ENCODE peak calls at places on chromosomes 11 and 22, in ten cellular contexts. N is spleen; D is CD8-positive, alpha-beta memory T cell; G is CD4-positive, CD25-positive, alpha-beta regulatory T cell; R is HCT116; C is upper lobe of right lung; A is gastrocnemius medialis; B is fibroblast of lung; E is heart right ventricle; S is suprapubic skin. U is an unnamed sample.

GRCh38 chr22:33666249-33666648 is 254.0 kb downstream of the LARGE1 start:
- DNase-seq in R (no peak), B (no peak), G (no peak), E (no peak), A (no peak), N (no peak), S (no peak), C (no peak), D (no peak), U (no peak)

GRCh38 chr11:73383249-73384126 is 7.3 kb downstream of the RELT start:
- DNase-seq in D (no peak), A (no peak), G (no peak), R (no peak), E (no peak), B (peak), N (no peak), S (no peak), C (no peak), U (no peak)

GRCh38 chr11:119490253-119491006 is 67.5 kb upstream of the THY1 start:
- DNase-seq in N (peak), S (peak), C (no peak), B (no peak), D (no peak), G (no peak), E (no peak), R (no peak), A (no peak), U (no peak)

GRCh38 chr11:20840341-20840740 is 171.0 kb downstream of the NELL1 start:
- DNase-seq in C (no peak), A (no peak), B (no peak), G (no peak), D (no peak), R (no peak), E (no peak), N (no peak), S (no peak), U (no peak)

GRCh38 chr22:34696557-34696956 is 369.4 kb upstream of the ISX start:
- DNase-seq in A (no peak), B (no peak), D (no peak), N (no peak), S (no peak), C (no peak), R (no peak), G (no peak), E (no peak), U (no peak)

GRCh38 chr11:129950319-129951034 is 52.2 kb downstream of the PRDM10 start:
- DNase-seq in N (no peak), A (peak), C (no peak), S (no peak), E (no peak), B (peak), D (no peak), G (no peak), R (no peak), U (no peak)

GRCh38 chr22:29954203-29954855 is 71.4 kb downstream of the MTMR3 start:
- DNase-seq in G (no peak), E (no peak), C (no peak), B (no peak), D (no peak), N (no peak), A (no peak), R (no peak), S (no peak), U (no peak)

GRCh38 chr11:131064373-131064991 is 148.2 kb upstream of the SNX19 start:
- DNase-seq in N (no peak), A (no peak), E (peak), D (no peak), S (no peak), G (peak), B (peak), C (peak), R (peak), U (peak)

GRCh38 chr11:73229321-73230275 is 11.5 kb downstream of the P2RY2 start:
- DNase-seq in N (peak), A (peak), C (peak), B (no peak), D (no peak), E (peak), S (peak), R (no peak), G (no peak), U (no peak)

GRCh38 chr11:63999349-64000025 is 13.2 kb downstream of the OTUB1 start:
- DNase-seq in S (peak), D (peak), A (no peak), N (peak), R (no peak), C (no peak), E (peak), G (peak), B (peak), U (no peak)

GRCh38 chr11:2525941-2526807 is 81.4 kb downstream of the KCNQ1 start:
- DNase-seq in A (peak), S (peak), E (peak), B (no peak), N (peak), D (no peak), R (no peak), G (no peak), C (peak), U (no peak)

GRCh38 chr11:11251394-11251970 is 101.6 kb downstream of the CSNK2A3 start:
- DNase-seq in R (no peak), C (no peak), A (no peak), E (no peak), N (peak), D (no peak), B (no peak), S (no peak), G (no peak), U (no peak)

GRCh38 chr11:126544311-126545056 is 189.0 kb downstream of the ST3GAL4 start:
- DNase-seq in S (no peak), R (no peak), C (no peak), N (no peak), E (no peak), D (no peak), A (no peak), G (no peak), B (peak), U (peak)

GRCh38 chr11:126545057-126545555 is 189.6 kb downstream of the ST3GAL4 start:
- DNase-seq in R (no peak), D (no peak), S (no peak), B (no peak), G (no peak), E (no peak), C (no peak), N (peak), A (no peak), U (no peak)

GRCh38 chr11:126543691-126544090 is 188.2 kb downstream of the ST3GAL4 start:
- DNase-seq in D (no peak), R (no peak), G (no peak), C (no peak), E (no peak), B (no peak), S (no peak), A (no peak), N (no peak), U (no peak)

GRCh38 chr11:126546191-126546590 is 190.7 kb downstream of the ST3GAL4 start:
- DNase-seq in A (no peak), S (no peak), G (no peak), D (no peak), E (no peak), C (no peak), B (no peak), R (no peak), N (no peak), U (no peak)

GRCh38 chr11:126542621-126543020 is 187.1 kb downstream of the ST3GAL4 start:
- DNase-seq in B (no peak), N (no peak), A (no peak), S (no peak), E (no peak), R (no peak), G (no peak), D (no peak), C (no peak), U (no peak)
- H3K27ac ChIP-seq in B (no peak), N (no peak), A (no peak), S (no peak), E (no peak), R (no peak), G (no peak), D (no peak), C (no peak), U (no peak)

DNA sequence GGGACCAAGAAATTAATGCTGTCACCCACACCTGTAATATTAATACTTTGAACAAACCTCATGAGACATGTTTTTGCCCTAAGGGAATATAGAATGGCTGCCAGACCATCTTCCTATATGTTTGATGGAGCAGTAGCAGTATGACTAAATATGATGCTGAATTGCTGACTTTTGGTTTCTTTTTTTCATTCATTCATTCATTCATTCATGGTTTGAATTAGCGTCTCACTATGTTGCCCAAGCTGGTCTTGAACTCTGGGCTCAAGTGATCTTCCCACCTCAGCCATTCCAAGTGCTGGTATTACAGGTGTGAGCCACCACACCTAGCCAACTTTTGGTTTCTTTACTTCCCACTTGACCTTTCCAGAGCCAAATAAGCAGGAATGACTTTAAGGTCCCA is 7.8 kb downstream of the CCDC117 start:
- DNase-seq in D (no peak), N (no peak), B (no peak), R (no peak), S (no peak), C (no peak), A (no peak), G (no peak), E (no peak), U (no peak)
- H3K27ac ChIP-seq in D (no peak), N (no peak), B (no peak), R (no peak), S (no peak), C (no peak), A (no peak), G (no peak), E (no peak), U (no peak)

DNA sequence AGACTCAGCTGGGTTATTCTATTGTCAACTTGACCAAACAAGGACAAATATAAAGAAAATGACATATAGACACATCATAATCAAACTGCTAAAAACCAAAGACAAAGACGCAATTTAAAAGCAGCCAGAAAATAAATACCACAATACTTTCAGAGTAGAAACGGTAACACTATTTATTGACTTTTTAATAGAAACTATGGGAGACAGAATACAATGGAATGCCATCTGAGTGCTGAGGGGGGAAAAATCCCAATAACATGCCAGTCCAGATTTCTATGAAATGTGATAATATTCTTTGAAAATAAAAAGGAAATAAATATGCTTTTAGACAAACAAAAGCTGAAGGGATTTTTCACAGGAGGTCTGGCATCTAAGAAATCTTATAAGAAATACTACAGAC is 30.7 kb downstream of the C11orf65 start:
- DNase-seq in R (no peak), B (no peak), D (no peak), N (no peak), A (no peak), S (no peak), G (no peak), E (no peak), C (no peak), U (no peak)
- H3K27ac ChIP-seq in R (no peak), B (no peak), D (no peak), N (no peak), A (no peak), S (no peak), G (no peak), E (no peak), C (no peak), U (no peak)

DNA sequence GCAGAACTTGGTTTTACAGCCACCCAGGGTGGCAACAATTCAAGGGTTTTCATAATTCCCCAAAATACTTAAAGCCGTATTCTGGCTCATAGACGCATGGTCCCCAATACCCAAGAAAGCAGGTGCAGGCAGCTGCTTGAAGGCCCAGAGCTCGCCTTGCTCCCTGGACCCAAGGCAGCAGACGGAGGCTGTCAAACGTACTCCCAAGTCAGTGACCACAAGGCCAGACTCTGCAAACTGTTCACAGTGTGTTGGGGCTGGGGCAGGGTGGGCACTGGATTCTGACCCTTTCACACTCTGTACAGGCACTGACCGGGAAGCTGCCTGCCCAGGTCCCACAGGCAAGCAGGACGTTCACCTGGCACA is 21.5 kb downstream of the TMEM184B start:
- DNase-seq in R (no peak), B (no peak), E (no peak), N (no peak), S (no peak), C (no peak), A (no peak), G (no peak), D (no peak), U (no peak)
- H3K27ac ChIP-seq in R (no peak), B (no peak), E (peak), N (no peak), S (no peak), C (no peak), A (no peak), G (no peak), D (no peak), U (peak)